ENCODE peak calls at places on chromosomes 2 and 18, in four cellular contexts. R, U, I and P are unnamed samples.

GRCh38 chr2:39696072-39696471 is 30.4 kb downstream of the TMEM178A start:
- DNase-seq in I (no peak), R (no peak), U (peak), P (no peak)

GRCh38 chr2:101041413-101041812 is 39.3 kb downstream of the RPL31 start:
- DNase-seq in U (no peak), I (no peak), R (no peak), P (no peak)

GRCh38 chr2:36461039-36461681 is 105.6 kb downstream of the CRIM1 start:
- DNase-seq in U (peak), I (no peak), R (peak), P (no peak)

GRCh38 chr18:48133675-48134251 is 203.3 kb upstream of the SMAD2 start:
- DNase-seq in U (no peak), R (no peak), I (no peak), P (no peak)

GRCh38 chr2:11256166-11256565 is 88.3 kb downstream of the ROCK2 start:
- DNase-seq in U (no peak), R (no peak), I (no peak), P (no peak)

GRCh38 chr2:236607471-236608307 is 38.1 kb downstream of the ACKR3 start:
- DNase-seq in R (no peak), U (no peak), I (peak), P (no peak)

GRCh38 chr2:96773922-96774321 is 13.2 kb downstream of the CNNM4 start:
- DNase-seq in U (no peak), I (no peak), R (no peak), P (no peak)

GRCh38 chr18:59928201-59928600 is 28.4 kb downstream of the PMAIP1 start:
- DNase-seq in I (no peak), U (no peak), R (no peak), P (no peak)

GRCh38 chr2:8564475-8564874 is 117.4 kb upstream of the ID2 start:
- DNase-seq in U (no peak), I (no peak), R (no peak), P (no peak)

GRCh38 chr18:36831139-36831538 is 2.2 kb downstream of the KIAA1328 start:
- DNase-seq in U (no peak), I (no peak), R (no peak), P (no peak)

GRCh38 chr2:160242863-160243552 is 42.9 kb upstream of the ITGB6 start:
- DNase-seq in U (no peak), R (no peak), I (no peak), P (no peak)

GRCh38 chr2:68167186-68167585 is 9.5 kb downstream of the PNO1 start:
- DNase-seq in U (no peak), R (no peak), I (no peak), P (no peak)

GRCh38 chr2:101533611-101534601 is 59.0 kb upstream of the RFX8 start:
- DNase-seq in I (no peak), U (no peak), R (no peak), P (peak)

GRCh38 chr2:126887506-126887905 is 11.2 kb upstream of the TEX51 start:
- DNase-seq in R (no peak), I (no peak), U (no peak), P (no peak)

GRCh38 chr2:171150694-171151285 is 9.9 kb downstream of the TLK1 start:
- DNase-seq in U (peak), I (no peak), R (no peak), P (no peak)

GRCh38 chr2:188151670-188152069 is 140.0 kb upstream of the GULP1 start:
- DNase-seq in I (no peak), U (no peak), R (no peak), P (no peak)

GRCh38 chr2:46351388-46352141 is 54.4 kb downstream of the EPAS1 start:
- DNase-seq in U (no peak), R (no peak), I (no peak), P (peak)

GRCh38 chr2:51918113-51918512 is 886.2 kb upstream of the NRXN1 start:
- DNase-seq in R (no peak), U (no peak), I (no peak), P (no peak)

GRCh38 chr2:237141556-237141955 is 55.9 kb downstream of the COPS8 start:
- DNase-seq in U (no peak), I (no peak), R (no peak), P (no peak)

GRCh38 chr2:209240204-209240603 is 183.6 kb upstream of the MAP2 start:
- DNase-seq in R (no peak), I (no peak), U (no peak), P (no peak)

DNA sequence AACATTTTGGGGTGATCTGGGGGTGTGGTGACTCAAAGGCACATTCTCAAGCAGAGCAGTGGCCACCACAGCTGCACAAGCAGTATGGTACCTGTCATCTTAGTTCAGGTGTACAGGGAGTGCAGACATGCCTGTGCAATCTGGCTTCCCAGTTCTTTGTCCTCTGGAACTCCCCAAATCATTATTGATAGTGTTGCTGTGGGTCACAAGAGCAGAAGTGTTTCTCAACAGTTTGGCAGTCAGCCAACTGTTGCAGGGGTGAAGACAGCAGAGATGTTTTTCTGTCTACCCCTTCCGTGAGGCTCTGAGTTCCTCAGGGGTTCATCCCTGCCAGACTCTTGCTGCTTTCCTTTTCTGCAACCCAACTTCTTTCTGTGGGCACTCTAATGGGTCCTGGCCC is 206.5 kb upstream of the ZSWIM2 start:
- DNase-seq in U (peak), I (no peak), R (no peak), P (no peak)
- TF ChIP-seq TCF7 in U (no peak), I (no peak), R (no peak), P (no peak)

DNA sequence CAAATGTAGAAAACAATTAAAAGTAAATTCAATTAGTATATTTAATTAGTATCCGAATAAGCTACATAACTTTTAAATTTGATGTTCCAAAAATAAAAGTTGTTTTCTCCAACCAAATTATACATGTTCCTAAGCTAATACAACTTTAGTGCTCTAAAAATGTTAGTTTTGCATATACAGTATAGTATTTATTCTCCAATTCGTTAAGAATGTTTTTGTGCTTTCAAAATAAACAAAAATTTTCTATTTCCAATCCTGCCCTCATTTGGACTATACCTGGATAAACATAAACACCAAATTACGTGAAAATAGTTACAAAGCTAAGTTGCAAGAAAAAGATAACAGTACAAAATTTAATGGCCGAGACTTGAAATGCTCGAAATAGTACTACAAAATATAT is 71.9 kb downstream of the STK39 start:
- DNase-seq in R (no peak), I (no peak), U (no peak), P (no peak)
- TF ChIP-seq TCF7 in R (no peak), I (no peak), U (no peak), P (no peak)

GRCh38 chr18:75253784-75254183 is 43.2 kb downstream of the TSHZ1 start:
- DNase-seq in R (no peak), I (no peak), U (no peak), P (no peak)
- TF ChIP-seq TCF7 in R (no peak), I (no peak), U (no peak), P (no peak)

DNA sequence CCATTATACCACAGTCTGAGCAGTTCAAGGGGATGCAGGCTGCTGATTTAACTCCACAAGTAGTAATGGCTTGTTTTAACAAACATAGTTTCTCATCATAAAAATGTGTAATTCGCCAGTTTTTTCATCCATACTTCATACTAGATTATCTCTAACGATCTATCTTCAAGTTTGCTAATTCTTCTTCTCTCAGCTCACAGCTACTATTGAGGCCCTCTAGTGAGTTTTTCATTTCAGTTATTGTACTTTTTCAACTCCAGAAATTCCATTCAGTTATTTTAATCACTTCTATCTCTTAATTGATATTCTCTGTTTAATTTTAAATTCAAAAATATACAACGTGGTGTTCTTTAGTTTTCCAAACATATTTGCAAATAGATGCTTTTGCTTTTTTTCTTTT is 20.1 kb upstream of the TMEM87B start:
- DNase-seq in I (no peak), R (no peak), U (no peak), P (no peak)
- TF ChIP-seq TCF7 in I (no peak), R (no peak), U (no peak), P (no peak)

GRCh38 chr2:133509777-133510176 is 58.5 kb downstream of the NCKAP5 start:
- DNase-seq in I (no peak), U (no peak), R (no peak), P (no peak)
- TF ChIP-seq TCF7 in I (no peak), U (no peak), R (no peak), P (no peak)

GRCh38 chr2:43393918-43394317 is 167.5 kb upstream of the ZFP36L2 start:
- DNase-seq in I (no peak), U (no peak), R (no peak), P (no peak)
- TF ChIP-seq TCF7 in I (no peak), U (no peak), R (no peak), P (no peak)